ENCODE peak calls at places on chromosomes 7 and 10, in four cellular contexts. D is SK-N-SH, K is K562, O is WTC11. G is an unnamed sample.

GRCh38 chr7:5776894-5777645 is 4.4 kb downstream of the RNF216 start:
- DNase-seq in D (no peak), K (no peak), O (no peak), G (no peak)

GRCh38 chr10:122126763-122127659 is 138.0 kb downstream of the TACC2 start:
- DNase-seq in O (no peak), K (no peak), D (no peak), G (no peak)

GRCh38 chr10:62812672-62813439 is 3.3 kb downstream of the EGR2 start:
- DNase-seq in D (no peak), O (no peak), K (no peak), G (no peak)

GRCh38 chr10:112435013-112435619 is 11.6 kb downstream of the ZDHHC6 start:
- DNase-seq in D (no peak), K (peak; percentile 24), O (no peak), G (no peak)

GRCh38 chr10:16141499-16141898 is 281.2 kb upstream of the MINDY3 start:
- DNase-seq in K (no peak), O (no peak), D (no peak), G (no peak)

GRCh38 chr10:131888186-131888604 is 12.6 kb upstream of the PPP2R2D start:
- DNase-seq in D (no peak), K (no peak), O (no peak), G (no peak)

GRCh38 chr10:23702977-23703414 is 264.1 kb downstream of the OTUD1 start:
- DNase-seq in D (peak; percentile 65), K (peak; percentile 53), O (peak; percentile 76), G (peak; percentile 68)

GRCh38 chr10:108787932-108788331 is 1135.4 kb downstream of the XPNPEP1 start:
- DNase-seq in K (no peak), D (no peak), O (no peak), G (no peak)

GRCh38 chr10:43322769-43323168 is 48.7 kb upstream of the FXYD4 start:
- DNase-seq in D (peak; percentile 96), K (peak; percentile 86), O (peak; percentile 99), G (peak; percentile 98)

GRCh38 chr10:47195274-47195885 is 104.6 kb upstream of the GDF10 start:
- DNase-seq in O (no peak), K (no peak), D (no peak), G (no peak)

GRCh38 chr7:24024689-24025088 is 259.3 kb upstream of the NPY start:
- DNase-seq in D (peak; percentile 3), O (no peak), K (no peak), G (no peak)

GRCh38 chr10:113569576-113569975 is 16.7 kb downstream of the HABP2 start:
- DNase-seq in O (no peak), D (no peak), K (no peak), G (no peak)
- TF ChIP-seq TEAD4 in O (no peak), D (no peak), K (no peak), G (no peak)

DNA sequence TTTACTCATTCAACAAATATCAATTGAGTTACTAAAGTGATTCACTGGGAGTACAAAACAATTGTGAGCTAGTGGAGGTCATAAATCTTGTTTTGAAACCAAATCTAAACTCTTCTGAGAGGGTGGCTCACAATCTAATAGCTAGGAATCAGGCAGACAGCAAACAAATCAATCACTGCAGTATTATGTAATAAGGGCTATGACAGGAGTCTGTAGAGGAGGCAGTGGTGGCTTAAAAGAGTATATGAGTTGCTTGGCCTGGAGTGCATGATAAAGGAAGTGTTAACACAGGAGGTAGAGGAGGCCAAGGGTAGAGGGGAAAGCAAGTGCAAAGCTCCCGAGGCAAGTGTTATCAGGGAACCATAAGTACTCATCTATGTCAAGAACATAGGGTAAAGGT is 16.5 kb downstream of the MYPN start:
- DNase-seq in K (no peak), O (no peak), D (no peak), G (no peak)
- TF ChIP-seq TEAD4 in K (no peak), O (no peak), D (no peak), G (no peak)

GRCh38 chr7:127550247-127550646 is 35.1 kb downstream of the GCC1 start:
- DNase-seq in D (no peak), O (no peak), K (no peak), G (no peak)
- TF ChIP-seq TEAD4 in D (no peak), O (no peak), K (no peak), G (no peak)

GRCh38 chr7:54788664-54789063 is 29.7 kb upstream of the SEC61G start:
- DNase-seq in K (peak; percentile 60), O (peak; percentile 40), D (peak; percentile 73), G (peak; percentile 47)
- TF ChIP-seq TEAD4 in K (no peak), O (no peak), D (no peak), G (no peak)

GRCh38 chr7:29194594-29195417 is at the start of gene CHN2:
- DNase-seq in D (peak; percentile 90), O (peak; percentile 62), K (no peak), G (peak; percentile 82)
- TF ChIP-seq TEAD4 in D (no peak), O (no peak), K (no peak), G (no peak)